ENCODE peak calls at places on chromosome 15, in four cellular contexts. A, N, D and I are unnamed samples.

GRCh38 chr15:54374184-54374947 is 396.1 kb downstream of the UNC13C start:
- DNase-seq in A (no peak), N (peak), D (no peak), I (no peak)

GRCh38 chr15:47409038-47409437 is 308.3 kb upstream of the SEMA6D start:
- DNase-seq in A (no peak), N (no peak), D (no peak), I (no peak)

GRCh38 chr15:66715181-66715624 is 13.2 kb downstream of the SMAD6 start:
- DNase-seq in A (no peak), N (no peak), D (peak), I (no peak)

GRCh38 chr15:65916041-65916663 is 46.9 kb downstream of the RAB11A start:
- DNase-seq in A (no peak), N (no peak), D (no peak), I (no peak)

GRCh38 chr15:71072423-71072822 is 42.8 kb upstream of the THSD4 start:
- DNase-seq in A (no peak), N (no peak), D (no peak), I (no peak)

GRCh38 chr15:64582202-64582601 is 121.8 kb downstream of the ZNF609 start:
- DNase-seq in A (no peak), N (no peak), D (no peak), I (no peak)

GRCh38 chr15:81809543-81809942 is 236.3 kb downstream of the MEX3B start:
- DNase-seq in A (no peak), N (peak), D (peak), I (peak)

GRCh38 chr15:85571780-85572179 is 191.4 kb downstream of the AKAP13 start:
- DNase-seq in A (no peak), N (no peak), D (no peak), I (no peak)

GRCh38 chr15:56017511-56017910 is 24.1 kb upstream of the NEDD4 start:
- DNase-seq in A (no peak), N (no peak), D (no peak), I (no peak)

GRCh38 chr15:49621327-49622210 is 721 bp downstream of the DTWD1 start:
- DNase-seq in A (peak), N (no peak), D (no peak), I (no peak)

GRCh38 chr15:77023576-77024272 is 28.8 kb downstream of the PSTPIP1 start:
- DNase-seq in A (no peak), N (no peak), D (no peak), I (no peak)

GRCh38 chr15:63186065-63186464 is 3.3 kb upstream of the RAB8B start:
- DNase-seq in A (no peak), N (no peak), D (peak), I (no peak)

GRCh38 chr15:72616491-72617210 is 37.8 kb upstream of the GOLGA6B start:
- DNase-seq in A (no peak), N (no peak), D (no peak), I (no peak)

GRCh38 chr15:69504352-69505040 is 51.9 kb downstream of the RPLP1 start:
- DNase-seq in A (no peak), N (no peak), D (no peak), I (no peak)

GRCh38 chr15:38530113-38530512 is 34.5 kb downstream of the RASGRP1 start:
- DNase-seq in A (no peak), N (no peak), D (no peak), I (no peak)

GRCh38 chr15:58632789-58633188 is 116.7 kb downstream of the ADAM10 start:
- DNase-seq in A (no peak), N (no peak), D (no peak), I (no peak)

GRCh38 chr15:48058371-48058770 is 62.4 kb upstream of the SLC24A5 start:
- DNase-seq in A (no peak), N (no peak), D (no peak), I (no peak)

GRCh38 chr15:71807691-71808091 is 2.7 kb upstream of the NR2E3 start:
- DNase-seq in A (no peak), N (no peak), D (no peak), I (no peak)

GRCh38 chr15:87667643-87668042 is 588.9 kb downstream of the NTRK3 start:
- DNase-seq in A (no peak), N (no peak), D (no peak), I (no peak)

GRCh38 chr15:81327526-81327925 is 3.6 kb upstream of the STARD5 start:
- DNase-seq in A (no peak), N (no peak), D (no peak), I (no peak)

GRCh38 chr15:53472210-53472609 is 287.3 kb downstream of the WDR72 start:
- DNase-seq in A (no peak), N (no peak), D (no peak), I (no peak)

GRCh38 chr15:64928626-64929220 is 17.0 kb downstream of the ANKDD1A start:
- DNase-seq in A (no peak), N (no peak), D (no peak), I (no peak)

GRCh38 chr15:35713733-35714132 is 167.8 kb upstream of the DPH6 start:
- DNase-seq in A (no peak), N (no peak), D (no peak), I (no peak)

GRCh38 chr15:68112711-68113110 is 58.6 kb downstream of the PIAS1 start:
- DNase-seq in A (no peak), N (no peak), D (no peak), I (no peak)

GRCh38 chr15:57376695-57377477 is 581 bp downstream of the CGNL1 start:
- DNase-seq in A (no peak), N (peak), D (peak), I (peak)

GRCh38 chr15:91424001-91424400 is 323.9 kb downstream of the SV2B start:
- DNase-seq in A (no peak), N (no peak), D (no peak), I (no peak)

GRCh38 chr15:90002428-90002844 is 1.3 kb downstream of the ZNF710 start:
- DNase-seq in A (peak), N (peak), D (no peak), I (peak)

GRCh38 chr15:89975482-89976291 is 25.4 kb upstream of the ZNF710 start:
- DNase-seq in A (no peak), N (no peak), D (no peak), I (no peak)

GRCh38 chr15:98873441-98874218 is 134.0 kb downstream of the PGPEP1L start:
- DNase-seq in A (no peak), N (no peak), D (no peak), I (peak)
- TF ChIP-seq ELF4 in A (no peak), N (no peak), D (no peak), I (no peak)

DNA sequence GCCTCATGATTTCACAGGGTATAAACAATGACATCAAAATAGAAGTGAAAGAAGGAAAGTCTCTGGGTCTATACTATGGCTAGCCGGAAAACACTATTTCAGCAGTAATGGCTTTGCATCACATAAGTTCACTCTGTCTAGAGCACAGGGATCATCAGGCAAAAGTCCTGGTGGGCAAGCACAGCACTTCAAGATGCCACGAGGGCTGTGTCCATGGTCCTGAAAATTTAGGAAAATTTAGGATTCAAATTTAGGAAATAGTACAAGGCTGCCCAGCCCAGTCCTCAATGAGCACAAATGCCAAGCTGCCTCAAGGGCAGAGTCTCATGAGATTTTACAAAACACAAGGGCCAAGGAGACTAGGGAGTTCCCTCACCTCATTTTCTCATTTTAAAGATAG is 54.1 kb downstream of the RORA start:
- DNase-seq in A (no peak), N (no peak), D (no peak), I (peak)
- TF ChIP-seq SP1 in A (no peak), N (no peak), D (no peak), I (no peak)

DNA sequence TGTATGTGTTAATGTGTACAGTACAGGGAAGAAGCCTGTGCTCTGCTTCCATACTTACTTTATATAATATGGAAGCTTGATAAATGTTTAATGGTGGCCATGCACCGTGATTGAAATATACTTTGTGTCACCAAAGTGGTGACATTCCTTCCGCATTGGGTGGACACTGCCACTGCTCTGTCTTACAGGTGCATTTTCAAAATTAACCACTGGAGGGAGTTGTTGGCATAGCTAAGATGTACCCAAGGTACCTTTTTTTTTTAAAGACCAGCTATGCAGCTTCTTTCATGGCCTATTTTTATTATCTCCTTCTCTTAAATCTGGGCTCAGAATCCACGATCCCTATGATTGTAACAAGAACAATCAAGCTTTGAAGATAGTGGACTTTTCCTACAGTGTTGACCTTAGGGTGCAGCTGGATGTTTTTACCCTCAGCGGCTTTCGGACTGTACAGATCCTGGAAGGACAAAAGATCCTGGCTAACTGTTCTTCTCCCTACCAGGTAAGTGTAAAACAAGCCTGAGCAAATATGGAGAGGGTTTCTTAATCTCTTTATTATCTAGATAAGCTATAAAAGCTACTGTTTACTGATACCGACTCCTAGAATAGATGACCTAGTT is 21.6 kb upstream of the PAK6 start:
- DNase-seq in A (peak), N (no peak), D (peak), I (peak)
- TF ChIP-seq ELF4 in A (no peak), N (no peak), D (no peak), I (no peak)

GRCh38 chr15:33200903-33201302 is 6.4 kb upstream of the FMN1 start:
- DNase-seq in A (no peak), N (no peak), D (no peak), I (no peak)
- TF ChIP-seq SP1 in A (no peak), N (no peak), D (no peak), I (no peak)